ENCODE peak calls at places on chromosomes 4 and X, in seven cellular contexts. O, I, R, W, H, P and Y are unnamed samples.

GRCh38 chrX:34659575-34659974 is 2.5 kb upstream of the TMEM47 start:
- DNase-seq in H (peak; percentile 25), P (no peak), W (no peak), R (no peak), I (no peak), O (no peak), Y (no peak)

GRCh38 chr4:147984065-147984777 is 252.3 kb downstream of the ARHGAP10 start:
- DNase-seq in O (no peak), P (no peak), H (peak; percentile 61), I (peak; percentile 43), W (no peak), R (no peak), Y (no peak)

GRCh38 chr4:56828784-56829535 is 7.5 kb upstream of the SPINK2 start:
- DNase-seq in P (no peak), W (peak; percentile 92), O (no peak), H (peak; percentile 35), R (no peak), I (no peak), Y (no peak)

GRCh38 chr4:174523003-174523693 is 860 bp upstream of the HPGD start:
- DNase-seq in O (no peak), W (no peak), P (no peak), H (peak; percentile 14), R (peak; percentile 28), I (no peak), Y (no peak)

GRCh38 chr4:179415016-179415841 is 1973.0 kb upstream of the AGA start:
- DNase-seq in W (peak; percentile 66), P (no peak), R (no peak), O (no peak), H (no peak), I (peak; percentile 6), Y (no peak)

GRCh38 chr4:100968046-100968445 is 379.3 kb downstream of the PPP3CA start:
- DNase-seq in H (no peak), O (no peak), R (no peak), P (no peak), I (no peak), W (no peak), Y (no peak)

GRCh38 chr4:2042207-2042946 is 16.8 kb upstream of the NAT8L start:
- DNase-seq in P (no peak), I (peak; percentile 70), W (no peak), O (peak; percentile 50), H (peak; percentile 47), R (no peak), Y (no peak)

GRCh38 chr4:178752954-178753525 is 1310.8 kb upstream of the AGA start:
- DNase-seq in W (peak; percentile 0), R (no peak), H (no peak), O (no peak), I (no peak), P (no peak), Y (no peak)

GRCh38 chrX:350534-351321 is 32.1 kb upstream of the GTPBP6 start:
- DNase-seq in H (no peak), O (peak; percentile 39), I (no peak), R (no peak), P (no peak), W (no peak), Y (no peak)

GRCh38 chr4:126123933-126124332 is 809.2 kb downstream of the FAT4 start:
- DNase-seq in R (no peak), H (no peak), P (no peak), W (peak; percentile 17), I (no peak), O (no peak), Y (no peak)

GRCh38 chr4:105061136-105061696 is 85.5 kb upstream of the TET2 start:
- DNase-seq in P (no peak), W (peak; percentile 77), O (no peak), I (no peak), R (no peak), H (no peak), Y (peak; percentile 76)

GRCh38 chrX:53362439-53362838 is 60.0 kb downstream of the SMC1A start:
- DNase-seq in H (no peak), I (no peak), P (no peak), R (no peak), O (no peak), W (no peak), Y (no peak)

GRCh38 chr4:21769404-21770147 is 179.0 kb downstream of the KCNIP4 start:
- DNase-seq in P (no peak), W (peak; percentile 89), H (peak; percentile 80), I (no peak), R (no peak), O (no peak), Y (no peak)

GRCh38 chr4:3244747-3245146 is 4.2 kb upstream of the MSANTD1 start:
- DNase-seq in P (no peak), W (no peak), I (no peak), O (no peak), R (no peak), H (no peak), Y (no peak)

GRCh38 chr4:86594559-86595425 is 677 bp downstream of the PTPN13 start:
- DNase-seq in O (peak; percentile 58), H (peak; percentile 97), P (no peak), I (peak; percentile 43), W (peak; percentile 85), R (peak; percentile 45), Y (peak; percentile 47)

GRCh38 chr4:17367201-17367600 is 144.7 kb downstream of the QDPR start:
- DNase-seq in W (peak; percentile 75), I (no peak), R (no peak), H (no peak), P (no peak), O (no peak), Y (no peak)

GRCh38 chr4:152696764-152697250 is 17.0 kb upstream of the TMEM154 start:
- DNase-seq in H (peak; percentile 24), I (no peak), P (no peak), R (no peak), O (no peak), W (peak; percentile 95), Y (peak; percentile 78)

GRCh38 chr4:182862921-182863320 is 54.3 kb downstream of the DCTD start:
- DNase-seq in P (no peak), O (peak; percentile 83), W (no peak), H (no peak), I (no peak), R (no peak), Y (no peak)

GRCh38 chr4:38131371-38132139 is 171.4 kb downstream of the PTTG2 start:
- DNase-seq in H (no peak), R (no peak), I (no peak), P (no peak), W (peak; percentile 77), O (no peak), Y (no peak)

GRCh38 chrX:106404512-106404911 is 207.3 kb upstream of the RADX start:
- DNase-seq in W (no peak), P (no peak), R (no peak), H (peak; percentile 6), I (no peak), O (no peak), Y (no peak)
- TF ChIP-seq CTCF in W (peak; percentile 17), P (no peak), R (no peak), H (no peak), I (no peak), O (no peak), Y (no peak)

GRCh38 chrX:124862304-124862703 is 457.4 kb upstream of the TEX13C start:
- DNase-seq in W (no peak), R (no peak), I (no peak), P (no peak), H (no peak), O (no peak), Y (no peak)

GRCh38 chrX:124860736-124861135 is 458.9 kb upstream of the TEX13C start:
- DNase-seq in O (no peak), H (no peak), P (no peak), W (no peak), I (no peak), R (no peak), Y (no peak)

GRCh38 chrX:124863303-124863702 is 456.4 kb upstream of the TEX13C start:
- DNase-seq in R (no peak), P (no peak), I (no peak), H (no peak), O (no peak), W (no peak), Y (no peak)
- TF ChIP-seq CTCF in R (no peak), P (no peak), I (no peak), H (no peak), O (no peak), W (no peak), Y (no peak)

GRCh38 chrX:115940888-115941332 is 229.6 kb upstream of the AGTR2 start:
- DNase-seq in O (no peak), R (peak; percentile 26), W (no peak), I (no peak), H (no peak), P (no peak), Y (no peak)

GRCh38 chrX:115939636-115940160 is 230.8 kb upstream of the AGTR2 start:
- DNase-seq in H (no peak), I (no peak), P (no peak), W (no peak), O (no peak), R (no peak), Y (no peak)

GRCh38 chrX:115940348-115940747 is 230.2 kb upstream of the AGTR2 start:
- DNase-seq in O (no peak), I (no peak), W (no peak), R (no peak), P (no peak), H (no peak), Y (no peak)

GRCh38 chrX:115939070-115939469 is 231.5 kb upstream of the AGTR2 start:
- DNase-seq in I (no peak), R (no peak), P (no peak), O (no peak), H (no peak), W (no peak), Y (no peak)

DNA sequence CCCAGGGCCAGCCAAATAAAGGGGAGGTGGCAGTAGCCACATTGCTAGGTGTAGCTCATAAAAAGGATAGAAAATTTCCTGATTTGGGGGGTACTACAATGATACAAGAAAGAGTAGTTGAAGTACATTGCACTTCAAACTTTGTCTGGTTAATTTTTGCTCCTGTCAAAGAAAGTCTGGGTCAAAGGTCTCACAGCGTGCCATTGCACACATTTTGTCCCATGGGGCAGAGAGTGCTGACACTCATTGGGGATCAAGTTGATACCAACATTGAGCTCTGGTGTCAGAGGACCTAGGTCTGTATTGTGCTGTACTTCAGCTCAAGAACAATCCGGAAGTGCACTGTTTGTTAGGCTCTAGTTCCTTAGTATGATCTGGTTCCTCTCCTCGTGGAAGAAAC is 229.2 kb upstream of the AGTR2 start:
- DNase-seq in O (no peak), R (no peak), W (no peak), H (no peak), P (no peak), I (no peak), Y (no peak)
- TF ChIP-seq CTCF in O (no peak), R (no peak), W (no peak), H (no peak), P (no peak), I (no peak), Y (no peak)

GRCh38 chrX:40469316-40469715 is 111.5 kb upstream of the ATP6AP2 start:
- DNase-seq in H (no peak), O (no peak), I (no peak), R (no peak), W (no peak), P (no peak), Y (no peak)

GRCh38 chrX:40465735-40466551 is 114.8 kb upstream of the ATP6AP2 start:
- DNase-seq in R (no peak), H (no peak), W (no peak), O (no peak), P (no peak), I (peak; percentile 10), Y (no peak)

GRCh38 chrX:40470830-40471429 is 109.8 kb upstream of the ATP6AP2 start:
- DNase-seq in R (no peak), W (no peak), O (no peak), P (no peak), I (no peak), H (no peak), Y (no peak)

GRCh38 chrX:40471965-40472648 is 108.7 kb upstream of the ATP6AP2 start:
- DNase-seq in P (no peak), O (peak; percentile 37), H (peak; percentile 38), R (no peak), W (peak; percentile 80), I (peak; percentile 21), Y (no peak)

GRCh38 chrX:40468033-40468979 is 112.5 kb upstream of the ATP6AP2 start:
- DNase-seq in H (no peak), P (no peak), W (peak; percentile 36), R (peak; percentile 29), I (peak; percentile 10), O (peak; percentile 58), Y (peak; percentile 67)
- TF ChIP-seq CTCF in H (peak; percentile 8), P (peak; percentile 28), W (no peak), R (no peak), I (peak; percentile 9), O (peak; percentile 32), Y (peak; percentile 28)